ENCODE peak calls at places on chromosome 6, in seven cellular contexts. G is GM23248, O is breast epithelium, D is tibial artery, S is IMR-90, R is neural progenitor cell, B is brain microvascular endothelial cell. H is an unnamed sample.

GRCh38 chr6:78768242-78768641 is 99.1 kb upstream of the IRAK1BP1 start:
- DNase-seq in O (no peak), R (no peak), D (no peak), G (no peak), B (no peak), S (no peak), H (no peak)

GRCh38 chr6:107956586-107957164 is 1.3 kb downstream of the SEC63 start:
- DNase-seq in O (no peak), S (peak; percentile 65), G (peak; percentile 63), R (no peak), D (no peak), B (peak; percentile 11), H (no peak)

GRCh38 chr6:106702451-106703110 is 73.2 kb downstream of the QRSL1 start:
- DNase-seq in O (no peak), D (no peak), B (no peak), R (no peak), S (no peak), G (no peak), H (no peak)

GRCh38 chr6:108365488-108365887 is 70.6 kb downstream of the AFG1L start:
- DNase-seq in R (no peak), D (no peak), S (no peak), B (no peak), G (peak; percentile 22), O (no peak), H (no peak)

GRCh38 chr6:151497935-151498726 is 4.3 kb downstream of the CCDC170 start:
- DNase-seq in S (peak; percentile 2), B (no peak), R (no peak), D (no peak), O (no peak), G (peak; percentile 11), H (no peak)

GRCh38 chr6:17116090-17116387 is 14.2 kb downstream of the STMND1 start:
- DNase-seq in G (no peak), S (no peak), R (no peak), B (no peak), O (no peak), D (no peak), H (no peak)

GRCh38 chr6:10759312-10759839 is 11.8 kb downstream of the TMEM14B start:
- DNase-seq in O (no peak), S (peak; percentile 96), G (peak; percentile 87), R (peak; percentile 34), B (peak; percentile 82), D (no peak), H (peak; percentile 87)

GRCh38 chr6:6851059-6851658 is 256.6 kb upstream of the RREB1 start:
- DNase-seq in G (peak; percentile 98), R (no peak), D (peak; percentile 58), O (no peak), B (peak; percentile 97), S (peak; percentile 97), H (peak; percentile 84)

GRCh38 chr6:158150701-158151100 is 17.4 kb downstream of the SERAC1 start:
- DNase-seq in D (no peak), B (peak; percentile 80), R (no peak), G (peak; percentile 23), S (peak; percentile 91), O (no peak), H (no peak)

GRCh38 chr6:31615748-31616147 is 714 bp downstream of the AIF1 start:
- DNase-seq in G (no peak), R (no peak), O (no peak), B (no peak), D (no peak), S (no peak), H (no peak)

GRCh38 chr6:35392773-35393672 is 50.7 kb downstream of the PPARD start:
- DNase-seq in S (no peak), B (no peak), R (no peak), O (no peak), G (peak; percentile 21), D (no peak), H (no peak)

GRCh38 chr6:75206338-75207210 is 721 bp upstream of the COL12A1 start:
- DNase-seq in O (no peak), B (peak; percentile 41), D (no peak), R (peak; percentile 48), S (no peak), G (peak; percentile 81), H (no peak)

GRCh38 chr6:89281779-89282246 is 33.3 kb downstream of the GABRR2 start:
- DNase-seq in S (peak; percentile 42), G (peak; percentile 51), B (peak; percentile 29), O (no peak), D (no peak), R (peak; percentile 73), H (no peak)

GRCh38 chr6:111978826-111979225 is 75.1 kb upstream of the CCN6 start:
- DNase-seq in G (no peak), B (no peak), S (no peak), R (no peak), D (no peak), O (no peak), H (no peak)

GRCh38 chr6:13924949-13925881 is at the start of gene RNF182:
- DNase-seq in R (peak; percentile 34), O (no peak), S (no peak), B (no peak), G (peak; percentile 16), D (no peak), H (no peak)

GRCh38 chr6:168407842-168408241 is 33.1 kb upstream of the SMOC2 start:
- DNase-seq in O (no peak), B (no peak), S (no peak), D (no peak), G (no peak), R (no peak), H (no peak)

GRCh38 chr6:36914227-36914794 is 28.6 kb downstream of the C6orf89 start:
- DNase-seq in O (peak; percentile 86), S (peak; percentile 56), G (peak; percentile 71), R (peak; percentile 61), B (no peak), D (no peak), H (peak; percentile 80)

GRCh38 chr6:83119742-83120300 is 52.4 kb downstream of the DOP1A start:
- DNase-seq in G (no peak), B (no peak), R (no peak), D (no peak), O (no peak), S (no peak), H (no peak)

GRCh38 chr6:44621846-44622245 is 234.3 kb downstream of the CDC5L start:
- DNase-seq in R (no peak), B (no peak), G (peak; percentile 10), O (no peak), S (no peak), D (no peak), H (no peak)
- H3K27ac ChIP-seq in R (no peak overlapping the region), B (no peak overlapping the region), G (no peak overlapping the region), O (no peak overlapping the region), S (no peak overlapping the region), D (no peak overlapping the region), H (no peak overlapping the region)

DNA sequence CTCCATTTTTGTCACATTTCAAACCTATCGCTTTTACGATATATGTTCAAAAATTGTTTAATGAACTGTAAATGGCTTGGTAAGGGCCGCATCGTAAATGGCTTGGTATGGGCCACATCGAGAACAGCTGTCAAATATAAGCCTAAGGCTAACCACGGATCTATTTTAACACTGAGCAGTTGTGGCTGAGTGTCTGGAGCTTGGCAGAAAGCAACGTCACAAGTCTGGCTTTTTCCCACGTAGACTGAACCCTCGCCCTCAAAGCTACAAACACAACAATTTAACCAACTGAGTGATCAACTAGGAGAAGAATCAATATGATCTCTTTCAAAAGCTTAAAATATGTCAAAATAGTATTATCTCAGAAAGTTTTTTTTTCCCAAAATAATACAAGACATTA is 71.4 kb upstream of the PRSS16 start:
- DNase-seq in B (peak; percentile 28), R (no peak), D (no peak), G (peak; percentile 51), S (peak; percentile 67), O (no peak), H (no peak)
- H3K27ac ChIP-seq in B (no peak overlapping the region), R (no peak overlapping the region), D (no peak overlapping the region), G (no peak overlapping the region), S (peak overlapping the region; percentile 64), O (no peak overlapping the region), H (no peak overlapping the region)

DNA sequence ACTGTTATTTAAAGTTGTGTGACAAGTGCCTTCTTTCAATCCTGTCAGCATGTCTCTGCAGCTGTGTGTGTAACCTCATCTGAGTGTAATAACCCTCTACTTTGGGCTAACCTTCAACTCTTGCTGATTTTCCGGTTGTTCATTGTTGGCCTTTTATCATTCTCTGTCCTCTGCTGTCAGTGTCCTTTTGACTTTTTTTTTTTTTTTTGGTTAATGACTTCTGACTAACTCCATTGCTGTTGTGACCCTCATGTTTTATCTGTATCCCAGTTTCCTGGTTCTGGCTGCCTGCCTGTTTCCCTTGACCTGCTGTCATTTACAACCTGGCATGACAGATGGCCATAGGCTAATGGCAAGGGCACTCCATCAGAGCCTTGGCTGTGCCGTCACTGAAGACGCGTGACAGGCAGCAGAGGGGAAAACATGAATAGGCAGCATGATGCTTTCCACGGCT is 145.7 kb upstream of the MAN1A1 start:
- DNase-seq in B (no peak), R (no peak), D (no peak), O (no peak), S (no peak), G (no peak), H (no peak)
- H3K27ac ChIP-seq in B (no peak overlapping the region), R (no peak overlapping the region), D (no peak overlapping the region), O (no peak overlapping the region), S (no peak overlapping the region), G (no peak overlapping the region), H (no peak overlapping the region)

GRCh38 chr6:39226606-39227300 is 2.5 kb downstream of the KCNK5 start:
- DNase-seq in O (no peak), R (no peak), B (no peak), S (no peak), G (no peak), D (no peak), H (no peak)

GRCh38 chr6:39225946-39226437 is 3.3 kb downstream of the KCNK5 start:
- DNase-seq in G (no peak), S (no peak), O (no peak), B (no peak), R (no peak), D (no peak), H (no peak)

GRCh38 chr6:39227476-39227875 is 1.8 kb downstream of the KCNK5 start:
- DNase-seq in R (no peak), G (no peak), O (no peak), D (no peak), B (no peak), S (no peak), H (no peak)

GRCh38 chr6:39228992-39229767 is at the start of gene KCNK5:
- DNase-seq in S (peak; percentile 2), B (peak; percentile 26), R (peak; percentile 94), D (peak; percentile 70), O (peak; percentile 58), G (peak; percentile 76), H (no peak)

DNA sequence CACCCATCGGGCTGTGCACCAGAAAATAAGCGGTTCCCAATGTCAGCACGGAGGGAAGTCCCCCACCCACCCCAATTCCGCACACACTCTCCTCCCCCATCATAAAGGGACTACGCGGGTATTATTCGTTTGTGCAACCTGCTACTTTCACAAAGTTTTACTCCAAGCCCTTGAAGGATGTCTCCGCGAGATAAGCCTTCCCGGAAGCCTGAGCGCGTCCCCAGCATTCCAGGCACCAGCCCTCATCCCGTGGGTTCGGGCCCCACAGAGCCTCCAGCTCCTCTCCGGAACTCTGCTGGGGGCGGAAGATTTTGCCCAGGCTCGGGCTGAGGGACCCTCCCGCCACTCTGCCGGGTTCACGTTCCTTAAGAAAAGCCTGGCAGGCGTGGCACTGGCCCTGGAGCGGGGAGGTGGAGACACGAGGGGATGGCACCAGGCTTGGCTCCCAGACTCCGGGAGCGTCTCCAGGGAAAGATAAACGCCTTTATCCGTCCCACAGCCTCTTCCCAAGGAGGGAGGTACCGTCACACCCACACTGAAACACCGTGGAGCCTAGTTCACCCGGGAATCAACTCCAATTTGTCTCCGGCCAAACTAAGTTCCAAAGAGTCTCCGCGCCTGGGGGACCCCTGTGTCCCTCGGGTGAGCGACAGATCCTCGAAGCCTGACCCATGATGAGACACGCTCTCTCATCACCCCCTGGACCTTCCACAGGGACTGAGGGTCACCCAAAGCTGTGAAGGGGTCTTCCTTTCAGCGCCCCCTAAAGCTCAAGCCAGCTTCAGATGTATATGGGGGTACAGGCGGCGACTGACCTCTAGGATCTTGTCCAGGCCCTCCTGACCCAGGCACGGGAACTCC is 934 bp downstream of the KCNK5 start:
- DNase-seq in D (no peak), S (no peak), B (no peak), R (peak; percentile 41), O (no peak), G (no peak), H (no peak)
- H3K27ac ChIP-seq in D (no peak overlapping the region), S (no peak overlapping the region), B (no peak overlapping the region), R (no peak overlapping the region), O (peak overlapping the region; percentile 29), G (no peak overlapping the region), H (no peak overlapping the region)